ENCODE peak calls at places on chromosomes 1 and 21, in nine cellular contexts. Q is uterus, C is heart left ventricle, X is lower leg skin, S is adrenal gland, Y is transverse colon, N is A549, T is IMR-90, B is esophagus squamous epithelium. J is an unnamed sample.

GRCh38 chr1:53837924-53838653 is at the start of gene NDC1:
- DNase-seq in S (peak; percentile 93), X (peak; percentile 94), T (peak; percentile 96), Y (peak; percentile 92), N (peak; percentile 94), Q (peak; percentile 89), C (peak; percentile 93), B (peak; percentile 75), J (peak; percentile 96)

GRCh38 chr1:2230781-2231666 is 2.9 kb downstream of the SKI start:
- DNase-seq in Q (peak; percentile 58), B (no peak), C (no peak), X (no peak), Y (peak; percentile 55), T (no peak), N (no peak), S (no peak), J (peak; percentile 28)

GRCh38 chr1:220278991-220279390 is 6.7 kb upstream of the RAB3GAP2 start:
- DNase-seq in S (no peak), Y (no peak), C (no peak), T (peak; percentile 56), X (no peak), Q (no peak), N (no peak), B (no peak), J (no peak)

GRCh38 chr21:33308586-33309490 is 15.9 kb upstream of the IFNAR1 start:
- DNase-seq in S (no peak), Y (peak; percentile 71), C (no peak), B (no peak), Q (no peak), T (peak; percentile 55), N (no peak), X (no peak), J (no peak)

GRCh38 chr1:207140536-207140935 is 36.5 kb downstream of the C4BPA start:
- DNase-seq in S (no peak), T (no peak), Y (no peak), B (no peak), N (no peak), C (no peak), X (no peak), Q (no peak), J (no peak)

GRCh38 chr1:226444901-226445300 is 37.0 kb upstream of the PARP1 start:
- DNase-seq in T (no peak), Q (no peak), X (no peak), C (no peak), N (no peak), S (no peak), B (peak; percentile 4), Y (peak; percentile 57), J (no peak)

GRCh38 chr1:37189111-37189510 is 154.8 kb upstream of the GRIK3 start:
- DNase-seq in Y (no peak), X (no peak), Q (no peak), B (no peak), S (no peak), C (no peak), T (no peak), N (no peak), J (no peak)

GRCh38 chr21:32734214-32734613 is 6.4 kb upstream of the SYNJ1 start:
- DNase-seq in Q (no peak), C (no peak), S (no peak), X (no peak), B (no peak), T (no peak), N (no peak), Y (no peak), J (no peak)

GRCh38 chr1:53654216-53655210 is 84.5 kb downstream of the GLIS1 start:
- DNase-seq in T (peak; percentile 93), Y (no peak), N (no peak), C (no peak), X (no peak), B (no peak), Q (no peak), S (no peak), J (no peak)

GRCh38 chr21:43938751-43939442 is 73.2 kb upstream of the TRAPPC10 start:
- DNase-seq in Y (peak; percentile 87), Q (peak; percentile 58), X (peak; percentile 70), S (peak; percentile 90), B (peak; percentile 13), N (peak; percentile 68), C (peak; percentile 84), T (peak; percentile 59), J (peak; percentile 68)

GRCh38 chr21:15521644-15522001 is 208.2 kb upstream of the USP25 start:
- DNase-seq in X (no peak), Y (no peak), T (no peak), N (no peak), S (no peak), Q (no peak), B (no peak), C (no peak), J (no peak)

GRCh38 chr21:15524855-15525254 is 204.9 kb upstream of the USP25 start:
- DNase-seq in S (no peak), X (no peak), Q (no peak), N (no peak), Y (no peak), C (no peak), T (no peak), B (no peak), J (no peak)

GRCh38 chr21:15520811-15521643 is 208.8 kb upstream of the USP25 start:
- DNase-seq in Q (no peak), N (no peak), X (no peak), B (no peak), Y (no peak), S (no peak), T (peak; percentile 0), C (no peak), J (no peak)

GRCh38 chr21:15526793-15527192 is 203.0 kb upstream of the USP25 start:
- DNase-seq in Q (no peak), N (no peak), X (no peak), C (no peak), Y (no peak), B (no peak), S (no peak), T (no peak), J (no peak)

GRCh38 chr21:15522148-15522547 is 207.6 kb upstream of the USP25 start:
- DNase-seq in X (no peak), Y (no peak), N (no peak), B (no peak), S (no peak), T (no peak), C (no peak), Q (no peak), J (no peak)
- TF ChIP-seq POLR2A in X (no peak), Y (no peak), N (no peak), B (no peak), S (no peak), T (no peak), C (no peak), Q (no peak), J (no peak)

DNA sequence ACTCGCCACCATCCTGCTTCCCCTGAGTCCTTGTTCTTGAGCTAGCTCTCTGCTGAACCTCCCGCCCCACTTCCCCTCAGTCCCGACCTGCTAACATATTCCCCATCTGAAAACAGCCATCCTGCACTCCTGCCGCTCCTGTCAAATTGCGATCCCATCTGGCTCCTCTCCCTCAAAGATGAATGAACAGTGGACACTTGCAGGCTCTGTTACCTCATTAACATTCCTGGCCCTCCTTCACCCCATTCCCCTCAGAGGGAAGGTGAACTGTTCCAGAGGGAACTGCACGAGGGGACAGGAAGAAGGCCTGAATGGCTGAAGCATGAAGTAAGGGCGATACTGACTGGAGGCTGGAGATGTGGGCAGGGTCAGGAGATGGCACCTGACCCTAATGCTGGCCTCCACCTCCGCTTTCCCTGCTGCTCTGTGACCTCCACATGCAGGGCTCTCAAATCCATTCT is 7.5 kb upstream of the CELSR2 start:
- DNase-seq in Q (no peak), Y (no peak), X (no peak), N (no peak), T (no peak), B (no peak), C (no peak), S (no peak), J (no peak)
- TF ChIP-seq POLR2A in Q (no peak), Y (no peak), X (no peak), N (no peak), T (no peak), B (no peak), C (no peak), S (no peak), J (no peak)

DNA sequence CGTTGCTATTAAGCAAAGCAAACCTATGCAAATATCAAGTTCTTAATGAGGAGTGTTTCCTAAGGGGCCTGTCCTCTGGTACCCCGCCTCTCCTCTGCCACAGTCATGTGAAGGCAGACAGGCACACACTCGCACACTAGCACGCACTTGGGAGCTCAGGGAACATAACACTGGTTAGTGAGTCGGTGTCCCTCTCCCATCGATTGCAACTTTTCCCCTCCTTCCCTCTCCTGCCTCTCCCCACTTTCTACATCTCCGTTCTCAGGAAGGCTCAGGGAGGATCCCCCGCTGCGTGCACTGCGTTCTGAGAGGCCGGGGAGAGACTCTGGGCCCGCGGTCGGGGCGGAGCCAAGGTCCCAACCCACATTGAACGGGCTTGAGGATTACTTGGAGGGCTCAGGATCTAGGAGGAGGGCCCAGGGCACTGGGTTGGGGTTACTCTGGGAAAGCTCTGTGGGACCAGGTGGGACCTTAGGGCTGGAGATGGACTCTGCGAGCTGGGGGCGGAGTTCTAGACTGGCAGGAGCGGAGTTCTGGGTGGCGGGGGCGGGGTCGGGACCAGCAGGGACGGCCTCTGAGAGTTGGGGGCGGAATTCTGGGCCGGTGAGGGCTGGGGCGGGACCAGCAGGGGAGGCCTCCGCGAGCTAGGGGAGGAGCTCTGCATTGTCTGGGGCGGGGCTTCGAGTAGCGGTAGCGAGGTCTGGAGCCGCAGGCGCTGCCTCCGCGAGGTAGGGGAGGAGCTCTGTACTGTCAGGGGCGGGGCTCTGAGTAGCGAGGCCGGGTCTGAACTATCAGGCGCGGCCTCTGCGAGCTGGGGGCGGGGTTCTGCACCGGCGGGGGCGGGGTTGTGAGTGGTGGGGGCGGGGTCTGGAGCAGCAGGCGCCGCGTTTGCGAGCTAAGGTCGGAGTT is 533 bp upstream of the LEPR start:
- DNase-seq in Y (peak; percentile 99), C (peak; percentile 98), Q (peak; percentile 99), T (peak; percentile 97), S (peak; percentile 99), B (peak; percentile 94), N (peak; percentile 97), X (peak; percentile 98), J (peak; percentile 99)
- TF ChIP-seq POLR2A in Y (peak; percentile 52), C (peak; percentile 38), Q (peak; percentile 34), T (no peak), S (peak; percentile 67), B (peak; percentile 51), N (no peak), X (no peak), J (peak; percentile 5)

GRCh38 chr1:202145325-202146140 is 996 bp upstream of the ARL8A start:
- DNase-seq in Y (no peak), N (no peak), X (no peak), Q (no peak), C (peak; percentile 11), S (no peak), B (no peak), T (no peak), J (peak; percentile 30)

GRCh38 chr1:202144510-202145324 is at the start of gene ARL8A:
- DNase-seq in T (peak; percentile 10), S (peak; percentile 65), Y (peak; percentile 80), N (peak; percentile 36), Q (peak; percentile 76), X (peak; percentile 51), B (no peak), C (peak; percentile 85), J (peak; percentile 39)

GRCh38 chr1:202146279-202146678 is 1.7 kb upstream of the ARL8A start:
- DNase-seq in S (no peak), Y (no peak), Q (no peak), X (no peak), T (no peak), B (no peak), C (no peak), N (no peak), J (no peak)

GRCh38 chr1:202143011-202143767 is 1.3 kb downstream of the ARL8A start:
- DNase-seq in B (no peak), C (no peak), T (no peak), Y (peak; percentile 34), N (no peak), S (peak; percentile 70), X (no peak), Q (no peak), J (peak; percentile 14)

GRCh38 chr1:202143768-202144509 is 598 bp downstream of the ARL8A start:
- DNase-seq in X (no peak), S (peak; percentile 52), Y (peak; percentile 36), B (no peak), N (no peak), C (peak; percentile 61), T (no peak), Q (peak; percentile 51), J (peak; percentile 30)
- TF ChIP-seq POLR2A in X (no peak), S (no peak), Y (no peak), B (no peak), N (no peak), C (no peak), T (no peak), Q (no peak), J (no peak)

J was measured in endothelial cell of umbilical vein.